ENCODE peak calls at places on chromosomes 11 and 22, in six cellular contexts. M is NCI-H524; P is mesendoderm; Y is T-helper 2 cell; U is stimulated activated CD8-positive, alpha-beta memory T cell treated with anti-CD3 and anti-CD28 coated beads, Interleukin-15, amount 100 ng/mL, for 48 hours; X is lower lobe of right lung. V is an unnamed sample.

GRCh38 chr11:107999759-108000455 is 8.8 kb upstream of the CUL5 start:
- DNase-seq in U (peak), Y (peak), P (peak), M (peak), X (no peak), V (peak)

GRCh38 chr11:44466531-44467179 is 98.8 kb upstream of the CD82 start:
- DNase-seq in Y (no peak), M (no peak), U (no peak), X (no peak), P (no peak), V (no peak)

GRCh38 chr11:9748361-9748970 is 84.6 kb downstream of the SWAP70 start:
- DNase-seq in P (peak), Y (peak), M (peak), X (peak), U (peak), V (peak)

GRCh38 chr22:42208362-42208761 is 62.1 kb downstream of the TCF20 start:
- DNase-seq in Y (no peak), M (no peak), X (no peak), U (no peak), P (no peak), V (no peak)

GRCh38 chr11:96878299-96879051 is 488.7 kb downstream of the JRKL start:
- DNase-seq in P (no peak), M (no peak), Y (no peak), X (peak), U (no peak), V (no peak)

GRCh38 chr11:28337701-28338100 is 229.5 kb downstream of the METTL15 start:
- DNase-seq in U (no peak), M (no peak), X (no peak), Y (no peak), P (no peak), V (no peak)

GRCh38 chr11:57638005-57638760 is 11.5 kb downstream of the YPEL4 start:
- DNase-seq in M (peak), P (peak), X (peak), Y (no peak), U (no peak), V (no peak)

GRCh38 chr22:40665312-40665711 is 14.0 kb upstream of the MCHR1 start:
- DNase-seq in P (no peak), X (no peak), M (no peak), U (no peak), Y (no peak), V (no peak)

GRCh38 chr11:63888170-63889086 is 28.5 kb downstream of the RCOR2 start:
- DNase-seq in X (peak), Y (peak), M (no peak), P (peak), U (peak), V (peak)

GRCh38 chr11:130533113-130533803 is 84.8 kb downstream of the ADAMTS15 start:
- DNase-seq in M (peak), U (no peak), Y (no peak), X (no peak), P (no peak), V (no peak)

GRCh38 chr22:48192920-48193319 is 1430.5 kb downstream of the TBC1D22A start:
- DNase-seq in U (no peak), M (no peak), X (no peak), P (no peak), Y (no peak), V (no peak)

GRCh38 chr22:46365166-46365624 is 29.7 kb downstream of the TRMU start:
- DNase-seq in P (no peak), M (no peak), X (peak), Y (no peak), U (no peak), V (no peak)

GRCh38 chr11:84819561-84819960 is 807.6 kb downstream of the DLG2 start:
- DNase-seq in P (peak), Y (no peak), M (peak), U (no peak), X (no peak), V (no peak)

GRCh38 chr11:70467196-70468085 is 69.1 kb downstream of the CTTN start:
- DNase-seq in Y (no peak), X (peak), U (peak), M (peak), P (peak), V (no peak)

GRCh38 chr11:10770626-10771254 is 19.7 kb downstream of the CTR9 start:
- DNase-seq in P (peak), U (no peak), X (no peak), Y (no peak), M (peak), V (peak)

GRCh38 chr11:125583496-125583895 is 9.2 kb upstream of the STT3A start:
- DNase-seq in P (no peak), Y (no peak), U (no peak), X (no peak), M (no peak), V (no peak)

GRCh38 chr11:106697058-106697457 is 321.2 kb downstream of the GUCY1A2 start:
- DNase-seq in U (no peak), M (no peak), Y (no peak), X (no peak), P (no peak), V (no peak)

GRCh38 chr11:64013141-64013896 is 22.4 kb upstream of the FLRT1 start:
- DNase-seq in X (no peak), P (no peak), U (no peak), Y (no peak), M (no peak), V (no peak)

GRCh38 chr11:70913715-70914231 is 338.6 kb downstream of the SHANK2 start:
- DNase-seq in P (peak), U (no peak), X (peak), Y (no peak), M (peak), V (no peak)

GRCh38 chr11:92199991-92200390 is 24.6 kb upstream of the FAT3 start:
- DNase-seq in P (peak), X (no peak), Y (no peak), M (peak), U (no peak), V (no peak)

GRCh38 chr22:19107730-19108074 is 14.5 kb downstream of the DGCR2 start:
- DNase-seq in Y (no peak), U (no peak), P (no peak), M (no peak), X (no peak), V (no peak)

GRCh38 chr11:68584097-68584496 is 100.2 kb upstream of the GAL start:
- DNase-seq in M (peak), P (peak), Y (peak), U (peak), X (peak), V (peak)

GRCh38 chr11:35174666-35175065 is 35.7 kb downstream of the CD44 start:
- DNase-seq in X (no peak), P (no peak), Y (no peak), U (no peak), M (no peak), V (no peak)

GRCh38 chr22:42797021-42797420 is 60.1 kb downstream of the ARFGAP3 start:
- DNase-seq in X (no peak), P (no peak), U (no peak), M (no peak), Y (no peak), V (no peak)

GRCh38 chr11:130471731-130472433 is 23.4 kb downstream of the ADAMTS15 start:
- DNase-seq in Y (no peak), X (no peak), M (no peak), U (no peak), P (no peak), V (no peak)

GRCh38 chr11:75262436-75262835 is 21.9 kb downstream of the TPBGL start:
- DNase-seq in X (no peak), Y (no peak), M (no peak), U (no peak), P (no peak), V (no peak)

GRCh38 chr11:118907749-118908106 is 18.0 kb downstream of the BCL9L start:
- DNase-seq in Y (no peak), P (peak), X (peak), M (peak), U (no peak), V (no peak)

V was measured in effector CD8-positive, alpha-beta T cell.